ENCODE peak calls at places on chromosomes 3 and 15, in eight cellular contexts. C is NCI-H1930; I is T-helper 17 cell; U is stimulated activated naive CD8-positive, alpha-beta T cell treated with anti-CD3 and anti-CD28 coated beads, Interleukin-15, amount 100 ng/mL, for 72 hours; L is dermis blood vessel endothelial cell; N is GM23248; G is activated CD4-positive, alpha-beta T cell treated with anti-CD3 and anti-CD28 coated beads, Interleukin-2, amount 50 U/mL, for 4 hours; P is stimulated activated CD8-positive, alpha-beta memory T cell treated with anti-CD3 and anti-CD28 coated beads, Interleukin-7, amount 100 ng/mL, for 1 hour. J is an unnamed sample.

GRCh38 chr3:148344522-148344921 is 353.2 kb upstream of the AGTR1 start:
- DNase-seq in C (no peak), I (no peak), U (no peak), L (no peak), N (no peak), G (no peak), P (no peak), J (no peak)

GRCh38 chr15:45732544-45733130 is 97.8 kb downstream of the SQOR start:
- DNase-seq in C (no peak), I (no peak), U (no peak), L (no peak), N (no peak), G (no peak), P (no peak), J (no peak)

GRCh38 chr3:81154611-81155143 is 606.8 kb downstream of the GBE1 start:
- DNase-seq in C (no peak), I (no peak), U (no peak), L (no peak), N (no peak), G (no peak), P (no peak), J (no peak)

GRCh38 chr15:75065467-75065850 is 42.1 kb downstream of the PPCDC start:
- DNase-seq in C (peak), I (no peak), U (no peak), L (no peak), N (no peak), G (no peak), P (no peak), J (no peak)

GRCh38 chr15:89810837-89811236 is 3.8 kb downstream of the ANPEP start:
- DNase-seq in C (no peak), I (no peak), U (no peak), L (no peak), N (no peak), G (no peak), P (no peak), J (no peak)

GRCh38 chr3:64814360-64814759 is 126.6 kb upstream of the ADAMTS9 start:
- DNase-seq in C (no peak), I (no peak), U (no peak), L (no peak), N (no peak), G (no peak), P (no peak), J (no peak)

GRCh38 chr3:140296796-140297352 is 361.9 kb downstream of the CLSTN2 start:
- DNase-seq in C (no peak), I (no peak), U (no peak), L (no peak), N (peak), G (no peak), P (no peak), J (no peak)

GRCh38 chr3:12999147-13000140 is 73.8 kb downstream of the IQSEC1 start:
- DNase-seq in C (no peak), I (no peak), U (no peak), L (no peak), N (no peak), G (no peak), P (no peak), J (no peak)

GRCh38 chr15:93703092-93703785 is 528.1 kb upstream of the MCTP2 start:
- DNase-seq in C (no peak), I (no peak), U (no peak), L (no peak), N (no peak), G (no peak), P (no peak), J (no peak)

GRCh38 chr3:107969994-107970896 is 120.6 kb downstream of the CD47 start:
- DNase-seq in C (no peak), I (no peak), U (no peak), L (peak), N (peak), G (no peak), P (no peak), J (no peak)

GRCh38 chr3:52866427-52866826 is 30.9 kb downstream of the STIMATE start:
- DNase-seq in C (no peak), I (no peak), U (no peak), L (no peak), N (no peak), G (no peak), P (no peak), J (no peak)

GRCh38 chr3:52277071-52277964 is 1.1 kb downstream of the WDR82 start:
- DNase-seq in C (no peak), I (peak), U (peak), L (peak), N (peak), G (peak), P (peak), J (peak)

GRCh38 chr15:99682455-99682854 is 50.8 kb downstream of the LYSMD4 start:
- DNase-seq in C (no peak), I (no peak), U (no peak), L (peak), N (peak), G (no peak), P (no peak), J (peak)

J was measured in RKO.